ENCODE peak calls at places on chromosomes 7 and 10, in six cellular contexts. H is AG10803, W is Calu3, O is NCI-H1092 treated with DMSO at 0.1 percent for 48 hours, G is left cardiac atrium, Z is HuH-7.5. J is an unnamed sample.

GRCh38 chr10:8137726-8138125 is 83.2 kb downstream of the GATA3 start:
- DNase-seq in H (no peak), W (no peak), O (no peak), G (no peak), Z (no peak), J (no peak)

GRCh38 chr10:69317175-69318086 is 39.1 kb downstream of the HK1 start:
- DNase-seq in H (no peak), W (peak; percentile 31), O (no peak), G (no peak), Z (no peak), J (no peak)

GRCh38 chr10:94149702-94150101 is 156.0 kb downstream of the PLCE1 start:
- DNase-seq in H (no peak), W (no peak), O (no peak), G (no peak), Z (no peak), J (no peak)

GRCh38 chr7:1537631-1538412 is 7.3 kb downstream of the MAFK start:
- DNase-seq in H (peak; percentile 91), W (peak; percentile 100), O (no peak), G (peak; percentile 91), Z (no peak), J (no peak)

GRCh38 chr7:74164985-74165456 is 9.1 kb upstream of the EIF4H start:
- DNase-seq in H (no peak), W (no peak), O (no peak), G (no peak), Z (no peak), J (no peak)

GRCh38 chr7:100211342-100211780 is 8.4 kb upstream of the PVRIG start:
- DNase-seq in H (no peak), W (no peak), O (no peak), G (no peak), Z (no peak), J (no peak)

GRCh38 chr10:86387221-86387794 is 20.7 kb upstream of the GRID1 start:
- DNase-seq in H (no peak), W (no peak), O (no peak), G (no peak), Z (no peak), J (no peak)

GRCh38 chr7:139829654-139830130 is 628 bp downstream of the TBXAS1 start:
- DNase-seq in H (no peak), W (no peak), O (no peak), G (no peak), Z (no peak), J (no peak)

J was measured in DMS153.